ENCODE peak calls at places on chromosomes 7 and 10, in ten cellular contexts. P is AG04450, C is psoas muscle, Q is astrocyte of the cerebellum, B is cardiac fibroblast, G is astrocyte, R is left ventricle myocardium inferior, H is prostate gland, O is dorsolateral prefrontal cortex, X is fibroblast of the aortic adventitia. K is an unnamed sample.

GRCh38 chr10:119686465-119687191 is 35.4 kb downstream of the BAG3 start:
- DNase-seq in P (peak), C (peak), Q (peak), B (peak), G (peak), R (peak), H (peak), O (peak), X (peak), K (peak)

GRCh38 chr10:74206727-74207126 is 55.7 kb downstream of the ADK start:
- DNase-seq in P (no peak), C (no peak), Q (no peak), B (no peak), G (no peak), R (no peak), H (peak), O (no peak), X (no peak), K (no peak)

GRCh38 chr10:22230331-22230833 is 12.6 kb upstream of the EBLN1 start:
- DNase-seq in P (no peak), C (no peak), Q (no peak), B (peak), G (peak), R (no peak), H (peak), O (no peak), X (peak), K (peak)

GRCh38 chr7:77954773-77955562 is 156.4 kb downstream of the PHTF2 start:
- DNase-seq in P (peak), C (no peak), Q (no peak), B (peak), G (no peak), R (no peak), H (no peak), O (no peak), X (peak), K (peak)

GRCh38 chr10:43174969-43175368 is 36.7 kb downstream of the CSGALNACT2 start:
- DNase-seq in P (no peak), C (no peak), Q (no peak), B (no peak), G (no peak), R (no peak), H (no peak), O (no peak), X (no peak), K (no peak)

GRCh38 chr10:182441-183201 is 47.4 kb downstream of the ZMYND11 start:
- DNase-seq in P (peak), C (no peak), Q (no peak), B (peak), G (peak), R (no peak), H (no peak), O (no peak), X (no peak), K (peak)

GRCh38 chr10:113454341-113455061 is 98.4 kb upstream of the HABP2 start:
- DNase-seq in P (no peak), C (peak), Q (no peak), B (peak), G (no peak), R (peak), H (peak), O (peak), X (peak), K (peak)

GRCh38 chr10:121092341-121093099 is 241.4 kb downstream of the WDR11 start:
- DNase-seq in P (no peak), C (no peak), Q (peak), B (no peak), G (no peak), R (no peak), H (no peak), O (no peak), X (no peak), K (no peak)

GRCh38 chr10:113927440-113927839 is 73.0 kb downstream of the NHLRC2 start:
- DNase-seq in P (no peak), C (no peak), Q (no peak), B (no peak), G (no peak), R (no peak), H (no peak), O (no peak), X (no peak), K (no peak)

GRCh38 chr7:98283127-98283886 is 1.8 kb downstream of the BRI3 start:
- DNase-seq in P (no peak), C (peak), Q (no peak), B (peak), G (peak), R (peak), H (no peak), O (no peak), X (peak), K (peak)

GRCh38 chr10:15859865-15860691 is at the start of gene MINDY3:
- DNase-seq in P (peak), C (peak), Q (peak), B (peak), G (peak), R (peak), H (peak), O (peak), X (peak), K (peak)

GRCh38 chr7:116671681-116672595 is at the start of gene MET:
- DNase-seq in P (peak), C (peak), Q (peak), B (peak), G (peak), R (peak), H (peak), O (peak), X (peak), K (peak)

GRCh38 chr10:49278497-49278902 is 20.5 kb upstream of the C10orf71 start:
- DNase-seq in P (no peak), C (no peak), Q (no peak), B (no peak), G (no peak), R (no peak), H (no peak), O (no peak), X (no peak), K (no peak)

GRCh38 chr10:4231439-4231838 is 446.4 kb upstream of the KLF6 start:
- DNase-seq in P (no peak), C (no peak), Q (no peak), B (no peak), G (no peak), R (no peak), H (no peak), O (no peak), X (no peak), K (no peak)

GRCh38 chr10:4229106-4229505 is 444.1 kb upstream of the KLF6 start:
- DNase-seq in P (no peak), C (no peak), Q (no peak), B (no peak), G (peak), R (no peak), H (no peak), O (no peak), X (no peak), K (no peak)

GRCh38 chr10:4234661-4235060 is 449.7 kb upstream of the KLF6 start:
- DNase-seq in P (no peak), C (no peak), Q (no peak), B (peak), G (no peak), R (no peak), H (no peak), O (no peak), X (no peak), K (no peak)
- TF ChIP-seq CTCF in P (no peak), C (no peak), Q (no peak), B (peak), G (no peak), R (no peak), H (no peak), O (no peak), X (no peak), K (no peak)

DNA sequence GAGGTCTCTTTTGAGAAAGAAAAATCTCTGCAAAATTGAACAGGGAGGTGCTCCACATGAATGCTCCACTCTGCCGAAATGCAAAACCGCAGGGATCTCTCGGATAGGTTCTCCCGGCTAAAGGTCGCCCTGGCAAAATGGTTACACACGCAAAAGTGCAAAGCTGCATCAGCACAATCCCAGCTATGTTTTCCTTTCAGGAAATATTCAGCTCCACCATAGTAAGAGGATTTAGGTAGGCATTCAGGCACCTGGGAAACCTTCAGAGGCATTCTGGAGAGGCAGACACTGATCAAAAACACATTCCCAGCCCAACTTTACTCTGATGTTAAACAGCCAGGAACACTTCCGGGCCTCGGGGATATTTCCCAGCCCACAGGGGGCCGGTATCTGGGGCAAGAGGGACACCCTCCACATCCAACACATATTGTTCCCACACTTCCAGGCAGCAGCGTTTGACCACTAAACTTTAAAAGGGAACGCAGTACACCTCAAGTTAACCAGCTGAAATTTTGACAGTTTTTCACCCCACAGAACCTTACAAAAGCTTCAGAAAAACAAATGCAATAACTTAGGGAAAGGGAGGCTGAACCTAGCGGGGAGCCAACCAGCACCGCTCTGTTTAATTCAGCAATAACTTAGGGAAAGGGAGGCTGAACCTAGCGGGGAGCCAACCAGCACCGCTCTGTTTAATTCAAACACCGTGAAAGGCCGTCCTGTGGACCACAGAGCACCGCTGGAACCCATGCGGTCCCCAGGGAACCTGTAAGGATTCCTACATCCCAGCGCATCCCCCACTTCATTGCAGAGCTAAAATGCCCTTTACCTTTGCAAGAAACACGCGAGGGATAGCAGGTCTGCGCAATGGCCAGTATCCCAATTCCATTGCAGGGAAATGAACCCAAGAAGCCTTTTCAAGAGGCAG is 45.9 kb downstream of the TNS3 start:
- DNase-seq in P (no peak), C (no peak), Q (no peak), B (no peak), G (peak), R (peak), H (no peak), O (no peak), X (no peak), K (no peak)
- H3K4me3 ChIP-seq in P (peak), C (no peak), Q (peak), B (no peak), G (peak), R (peak), H (no peak), O (peak), X (peak), K (peak)

DNA sequence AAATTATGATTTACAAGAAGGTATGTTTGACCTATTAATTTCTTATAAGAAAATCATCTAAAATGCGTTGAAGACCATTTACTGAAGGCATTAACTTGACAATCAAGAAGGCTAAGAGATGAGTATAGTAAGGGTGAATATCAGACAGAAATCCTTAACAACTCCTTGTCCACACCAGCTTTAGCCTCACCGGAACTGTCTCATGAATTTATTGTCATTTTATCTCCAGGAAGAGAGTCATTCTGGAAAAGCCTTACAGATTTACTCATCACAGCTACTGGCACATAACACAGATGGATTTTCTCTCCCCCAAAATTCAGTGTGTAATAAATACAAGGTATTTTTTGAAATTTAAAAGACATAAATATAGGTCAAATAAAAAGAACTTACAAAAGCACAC is 129.4 kb upstream of the LSM8 start:
- DNase-seq in P (no peak), C (no peak), Q (no peak), B (no peak), G (no peak), R (no peak), H (no peak), O (no peak), X (no peak), K (no peak)
- TF ChIP-seq CTCF in P (no peak), C (no peak), Q (no peak), B (no peak), G (no peak), R (no peak), H (no peak), O (no peak), X (no peak), K (no peak)

GRCh38 chr7:3408814-3409595 is 108.0 kb downstream of the SDK1 start:
- DNase-seq in P (no peak), C (no peak), Q (no peak), B (no peak), G (peak), R (no peak), H (no peak), O (no peak), X (no peak), K (no peak)
- H3K4me3 ChIP-seq in P (no peak), C (no peak), Q (no peak), B (no peak), G (no peak), R (no peak), H (no peak), O (no peak), X (no peak), K (no peak)

GRCh38 chr10:93383562-93383981 is 98.6 kb downstream of the MYOF start:
- DNase-seq in P (peak), C (no peak), Q (peak), B (peak), G (peak), R (no peak), H (no peak), O (no peak), X (peak), K (peak)
- TF ChIP-seq CTCF in P (no peak), C (no peak), Q (no peak), B (no peak), G (no peak), R (no peak), H (no peak), O (no peak), X (no peak), K (no peak)

DNA sequence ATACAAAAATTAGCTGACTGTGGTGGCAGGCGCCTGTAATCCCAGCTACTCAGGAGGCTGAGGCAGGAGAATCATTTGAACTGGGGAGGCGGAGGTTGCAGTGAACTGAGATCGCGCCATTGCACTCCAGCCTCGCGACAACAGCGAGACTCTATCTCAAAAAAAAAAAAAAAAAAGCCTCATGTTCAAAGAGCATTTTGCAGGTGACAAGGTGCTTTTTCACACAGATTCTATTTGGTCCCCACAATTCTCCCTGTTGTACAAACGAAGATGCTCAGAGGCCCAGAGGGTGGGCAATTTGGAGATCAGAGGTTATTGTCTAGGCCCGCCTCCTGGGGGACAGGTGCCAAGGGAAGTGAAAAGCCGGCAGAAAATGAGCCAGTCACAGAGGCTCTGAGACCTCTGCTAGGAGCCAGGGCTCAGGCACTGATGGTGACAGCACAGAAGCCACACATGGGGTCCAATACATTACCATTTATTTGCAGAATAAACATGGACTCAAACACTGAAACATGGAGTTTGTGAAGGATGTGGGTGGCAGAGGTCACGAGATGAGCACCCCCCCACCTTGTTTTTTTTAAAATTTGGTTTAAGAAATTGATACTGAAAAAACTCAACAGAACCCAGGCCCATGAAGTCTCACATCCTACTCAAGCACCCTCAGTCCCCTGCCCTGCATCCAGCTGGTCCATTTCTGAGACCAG is 882 bp upstream of the GAL3ST4 start:
- DNase-seq in P (no peak), C (peak), Q (no peak), B (no peak), G (no peak), R (no peak), H (no peak), O (peak), X (no peak), K (no peak)
- H3K4me3 ChIP-seq in P (no peak), C (no peak), Q (no peak), B (no peak), G (no peak), R (peak), H (no peak), O (peak), X (no peak), K (no peak)

GRCh38 chr7:114405427-114405826 is 9.2 kb upstream of the FOXP2 start:
- DNase-seq in P (no peak), C (no peak), Q (peak), B (no peak), G (no peak), R (no peak), H (no peak), O (no peak), X (peak), K (peak)
- TF ChIP-seq CTCF in P (peak), C (peak), Q (peak), B (peak), G (peak), R (peak), H (no peak), O (no peak), X (peak), K (peak)

DNA sequence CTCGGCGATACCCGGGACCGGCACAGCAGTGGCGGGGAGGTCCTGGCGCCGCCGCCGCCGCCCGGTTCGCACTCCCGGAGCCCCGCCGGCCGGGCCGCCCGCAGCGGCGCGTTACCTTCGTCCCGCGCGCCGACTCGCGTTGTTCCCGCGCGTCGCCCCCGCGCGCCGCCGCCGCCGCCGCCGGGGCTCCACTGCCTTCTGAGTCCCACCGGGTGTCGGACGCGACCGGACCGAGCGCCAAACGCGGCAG is at the start of gene EZH2:
- DNase-seq in P (no peak), C (no peak), Q (no peak), B (no peak), G (no peak), R (no peak), H (no peak), O (no peak), X (no peak), K (no peak)
- H3K4me3 ChIP-seq in P (peak), C (peak), Q (peak), B (peak), G (peak), R (peak), H (peak), O (peak), X (peak), K (peak)